ENCODE peak calls at places on chromosomes 6 and 20, in ten cellular contexts. M is HTR-8/SVneo; I is DMS153; C is ovary; Y is stimulated activated CD4-positive, alpha-beta T cell treated with anti-CD3 and anti-CD28 coated beads, Interleukin-12 subunit alpha, Interleukin-12 subunit beta, amount 100 ng/mL, for 48 hours; O is smooth muscle cell of the brain vasculature; G is nephron progenitor cell; L is Right ventricle myocardium superior; Z is H9; A is GM13977. Q is an unnamed sample.

GRCh38 chr6:131867744-131868143 is 59.9 kb downstream of the ENPP1 start:
- DNase-seq in G (no peak), O (no peak), M (no peak), L (no peak), I (no peak), C (no peak), Y (no peak), Z (no peak), A (no peak), Q (no peak)

GRCh38 chr6:11851405-11851804 is 72.8 kb upstream of the ADTRP start:
- DNase-seq in C (no peak), Y (no peak), L (no peak), G (no peak), A (no peak), I (peak), Z (no peak), M (peak), O (no peak), Q (no peak)

GRCh38 chr6:25053875-25054371 is 118.2 kb upstream of the RIPOR2 start:
- DNase-seq in M (no peak), A (peak), L (no peak), C (no peak), G (peak), Y (no peak), O (no peak), Z (no peak), I (peak), Q (no peak)

GRCh38 chr6:2751871-2752270 is 1.1 kb upstream of the MYLK4 start:
- DNase-seq in Z (no peak), O (no peak), M (no peak), Y (no peak), I (no peak), G (no peak), A (no peak), C (no peak), L (no peak), Q (no peak)

GRCh38 chr6:83354747-83355146 is 76.1 kb downstream of the ME1 start:
- DNase-seq in Z (no peak), C (no peak), M (no peak), Y (no peak), L (no peak), O (no peak), A (no peak), I (no peak), G (no peak), Q (no peak)

GRCh38 chr6:125906158-125906998 is 50.2 kb upstream of the HINT3 start:
- DNase-seq in C (no peak), M (no peak), L (no peak), I (no peak), Z (peak), G (peak), A (peak), Y (peak), O (no peak), Q (no peak)

GRCh38 chr20:40331699-40332098 is 357.3 kb downstream of the MAFB start:
- DNase-seq in M (no peak), G (no peak), I (no peak), O (no peak), Y (no peak), C (no peak), L (peak), Z (no peak), A (no peak), Q (no peak)

GRCh38 chr6:5286780-5287179 is 25.5 kb downstream of the FARS2 start:
- DNase-seq in G (no peak), Z (no peak), L (no peak), O (no peak), Y (no peak), M (no peak), C (no peak), I (no peak), A (no peak), Q (no peak)

GRCh38 chr6:143549221-143549620 is 37.7 kb upstream of the FUCA2 start:
- DNase-seq in A (no peak), O (no peak), Z (no peak), Y (no peak), G (no peak), M (no peak), I (no peak), C (no peak), L (no peak), Q (no peak)

GRCh38 chr6:115753446-115753845 is 307.2 kb downstream of the FRK start:
- DNase-seq in A (no peak), G (no peak), I (no peak), M (no peak), O (no peak), C (no peak), Y (no peak), L (no peak), Z (no peak), Q (no peak)

GRCh38 chr6:84028350-84028749 is 5.2 kb upstream of the MRAP2 start:
- DNase-seq in L (no peak), I (no peak), O (no peak), G (no peak), C (no peak), A (no peak), M (no peak), Y (no peak), Z (no peak), Q (no peak)

GRCh38 chr20:20010639-20011500 is 6.3 kb upstream of the NAA20 start:
- DNase-seq in Z (no peak), O (no peak), I (peak), C (no peak), L (no peak), G (no peak), A (no peak), Y (no peak), M (peak), Q (no peak)

GRCh38 chr6:167676000-167676665 is 150.6 kb upstream of the AFDN start:
- DNase-seq in G (no peak), L (no peak), O (no peak), C (peak), M (no peak), Y (no peak), I (no peak), A (no peak), Z (no peak), Q (no peak)

GRCh38 chr20:25254986-25255680 is 7.2 kb downstream of the PYGB start:
- DNase-seq in L (peak), C (no peak), I (no peak), Z (peak), A (no peak), G (no peak), O (no peak), Y (no peak), M (no peak), Q (peak)

GRCh38 chr20:57807418-57808265 is 97.8 kb upstream of the PMEPA1 start:
- DNase-seq in Y (no peak), Z (no peak), C (no peak), I (no peak), L (no peak), A (no peak), O (no peak), G (no peak), M (no peak), Q (no peak)

GRCh38 chr6:7545509-7546369 is 4.3 kb downstream of the DSP start:
- DNase-seq in M (no peak), Y (no peak), L (no peak), G (no peak), O (no peak), C (no peak), I (no peak), Z (no peak), A (no peak), Q (no peak)

GRCh38 chr6:147738516-147739187 is 230.2 kb downstream of the SAMD5 start:
- DNase-seq in L (no peak), I (no peak), A (no peak), C (no peak), O (no peak), G (no peak), M (no peak), Z (no peak), Y (no peak), Q (no peak)

GRCh38 chr6:36545767-36546663 is 1.3 kb downstream of the STK38 start:
- DNase-seq in O (no peak), Z (no peak), C (no peak), I (no peak), L (no peak), Y (no peak), G (no peak), M (no peak), A (peak), Q (no peak)

GRCh38 chr6:14848019-14848418 is 397.9 kb upstream of the JARID2 start:
- DNase-seq in M (no peak), A (no peak), Z (no peak), Y (no peak), G (no peak), O (no peak), I (no peak), L (no peak), C (no peak), Q (no peak)

GRCh38 chr6:78701407-78701806 is 165.9 kb upstream of the IRAK1BP1 start:
- DNase-seq in I (no peak), G (no peak), Y (no peak), M (peak), O (no peak), L (no peak), Z (no peak), C (no peak), A (no peak), Q (no peak)

GRCh38 chr6:166650047-166650446 is 23.0 kb upstream of the RPS6KA2 start:
- DNase-seq in L (no peak), I (no peak), Z (no peak), M (no peak), Y (no peak), A (no peak), G (no peak), O (no peak), C (no peak), Q (no peak)

GRCh38 chr20:63543733-63544132 is 3.8 kb downstream of the SRMS start:
- DNase-seq in Y (no peak), C (no peak), A (no peak), L (no peak), O (no peak), G (no peak), I (no peak), Z (no peak), M (no peak), Q (no peak)

GRCh38 chr20:15703171-15703911 is 869.9 kb downstream of the KIF16B start:
- DNase-seq in M (no peak), L (no peak), Z (no peak), A (no peak), G (no peak), I (no peak), O (no peak), C (no peak), Y (no peak), Q (no peak)

GRCh38 chr6:159036673-159037072 is 8.1 kb downstream of the TAGAP start:
- DNase-seq in O (no peak), M (no peak), L (no peak), G (no peak), C (no peak), Z (no peak), Y (no peak), A (no peak), I (no peak), Q (no peak)

GRCh38 chr6:52994031-52994788 is 874 bp downstream of the GSTA4 start:
- DNase-seq in G (peak), C (peak), Y (no peak), I (peak), A (no peak), L (no peak), O (no peak), Z (no peak), M (no peak), Q (no peak)

GRCh38 chr20:841568-842546 is 8.3 kb downstream of the FAM110A start:
- DNase-seq in O (no peak), Y (no peak), Z (peak), G (peak), I (no peak), A (peak), M (no peak), C (no peak), L (no peak), Q (no peak)

GRCh38 chr6:31016659-31017299 is 6.5 kb downstream of the MUC22 start:
- DNase-seq in M (no peak), Z (no peak), A (no peak), C (no peak), I (no peak), G (no peak), Y (no peak), L (no peak), O (no peak), Q (no peak)

GRCh38 chr6:125780540-125781306 is 10.0 kb upstream of the NCOA7 start:
- DNase-seq in M (peak), G (peak), I (peak), L (peak), A (peak), C (peak), Y (peak), Z (peak), O (no peak), Q (peak)

GRCh38 chr6:15341311-15341710 is 95.4 kb downstream of the JARID2 start:
- DNase-seq in L (no peak), Y (no peak), G (no peak), O (no peak), C (no peak), M (no peak), A (no peak), I (no peak), Z (no peak), Q (no peak)

GRCh38 chr6:45864651-45865050 is 151.0 kb downstream of the CLIC5 start:
- DNase-seq in O (no peak), C (no peak), L (no peak), Y (no peak), G (no peak), I (no peak), M (no peak), A (no peak), Z (no peak), Q (no peak)

GRCh38 chr20:19757973-19758887 is at the start of gene RIN2:
- DNase-seq in M (peak), G (peak), O (peak), I (peak), A (peak), L (peak), Z (peak), Y (no peak), C (peak), Q (peak)

GRCh38 chr20:8853805-8854338 is 215.0 kb upstream of the PLCB4 start:
- DNase-seq in L (no peak), O (peak), I (peak), C (no peak), M (peak), G (peak), Z (peak), Y (no peak), A (peak), Q (no peak)

GRCh38 chr6:106513813-106514212 is 115.5 kb downstream of the RTN4IP1 start:
- DNase-seq in Z (no peak), A (peak), C (no peak), L (no peak), M (no peak), G (no peak), Y (no peak), O (no peak), I (no peak), Q (no peak)